ENCODE peak calls at places on chromosomes 5 and 9, in nine cellular contexts. C is psoas muscle; Q is uterus; E is cardiac muscle cell; U is tibial nerve; F is GM23248; R is CD8-positive, alpha-beta T cell; D is heart right ventricle; J is aorta. X is an unnamed sample. For H3K4me1, the result is how much of the 10 kb centered on the place peaks cover.

GRCh38 chr5:141623197-141623596 is 4.4 kb upstream of the DIAPH1 start:
- DNase-seq in C (no peak), F (no peak), U (no peak), D (no peak), Q (no peak), E (no peak), R (no peak), J (no peak), X (peak)

GRCh38 chr9:79570449-79571308 is 1.1 kb upstream of the TLE4 start:
- DNase-seq in F (peak), U (peak), J (peak), D (peak), C (peak), E (peak), R (no peak), Q (peak), X (peak)

GRCh38 chr9:128215491-128216404 is 12.6 kb downstream of the DNM1 start:
- DNase-seq in D (no peak), U (no peak), J (no peak), Q (peak), F (peak), E (no peak), R (no peak), C (peak), X (peak)

GRCh38 chr9:36870960-36871359 is 163.1 kb downstream of the PAX5 start:
- DNase-seq in U (no peak), Q (no peak), R (no peak), D (no peak), J (peak), C (no peak), E (no peak), F (no peak), X (no peak)

GRCh38 chr5:154190652-154191304 is at the start of gene GALNT10:
- DNase-seq in F (peak), C (peak), J (peak), U (no peak), D (peak), Q (peak), E (peak), R (no peak), X (peak)

GRCh38 chr5:74673011-74673790 is 11.8 kb upstream of the HEXB start:
- DNase-seq in U (peak), D (peak), J (no peak), Q (peak), R (no peak), C (no peak), F (peak), E (peak), X (peak)

GRCh38 chr9:91185193-91185886 is 176.4 kb downstream of the AUH start:
- DNase-seq in F (no peak), J (no peak), Q (no peak), E (no peak), U (no peak), R (no peak), D (no peak), C (no peak), X (no peak)

GRCh38 chr5:157686841-157687554 is 15.7 kb downstream of the C5orf52 start:
- DNase-seq in R (no peak), J (no peak), D (no peak), F (no peak), U (peak), E (peak), C (no peak), Q (no peak), X (peak)

GRCh38 chr5:140549237-140550144 is 2.0 kb downstream of the EIF4EBP3 start:
- DNase-seq in C (peak), F (peak), R (no peak), U (peak), J (peak), E (peak), Q (peak), D (peak), X (peak)

GRCh38 chr5:105195765-105196164 is 1633.2 kb upstream of the NUDT12 start:
- DNase-seq in U (no peak), E (no peak), J (no peak), C (no peak), F (no peak), D (no peak), Q (no peak), R (no peak), X (no peak)

GRCh38 chr9:109604036-109604600 is 106.0 kb upstream of the PTPN3 start:
- DNase-seq in D (no peak), C (no peak), E (no peak), Q (no peak), U (no peak), J (no peak), F (peak), R (no peak), X (peak)

GRCh38 chr5:137312060-137312459 is 187.1 kb downstream of the SPOCK1 start:
- DNase-seq in F (no peak), E (no peak), D (no peak), Q (no peak), U (no peak), C (no peak), R (no peak), J (no peak), X (no peak)

GRCh38 chr9:126159661-126160060 is 167.0 kb upstream of the MVB12B start:
- DNase-seq in U (no peak), D (no peak), J (no peak), F (no peak), C (no peak), R (no peak), E (no peak), Q (no peak), X (no peak)

GRCh38 chr9:126721531-126722098 is 83.2 kb upstream of the ZBTB43 start:
- DNase-seq in J (peak), E (no peak), D (no peak), F (no peak), C (no peak), Q (no peak), U (no peak), R (no peak), X (no peak)

GRCh38 chr5:87300744-87301143 is 33.1 kb downstream of the RASA1 start:
- DNase-seq in D (no peak), C (no peak), J (peak), U (no peak), F (peak), E (no peak), Q (no peak), R (no peak), X (peak)

GRCh38 chr5:73323466-73323865 is 125.1 kb downstream of the FOXD1 start:
- DNase-seq in Q (no peak), E (no peak), U (no peak), D (no peak), R (no peak), F (no peak), C (no peak), J (no peak), X (no peak)

GRCh38 chr5:10214036-10214435 is 35.7 kb downstream of the ATPSCKMT start:
- DNase-seq in F (no peak), R (no peak), Q (no peak), J (no peak), D (no peak), E (no peak), C (no peak), U (no peak), X (no peak)

GRCh38 chr5:158769702-158770101 is 330.0 kb downstream of the EBF1 start:
- DNase-seq in R (no peak), J (no peak), F (peak), D (no peak), U (no peak), C (no peak), Q (no peak), E (no peak), X (no peak)

GRCh38 chr9:27487128-27487527 is 37.0 kb upstream of the IFNK start:
- DNase-seq in R (no peak), U (no peak), D (no peak), J (no peak), F (no peak), E (no peak), Q (no peak), C (no peak), X (no peak)

GRCh38 chr5:95923918-95924559 is 37.6 kb downstream of the ELL2 start:
- DNase-seq in F (no peak), E (no peak), J (no peak), U (no peak), D (no peak), Q (no peak), R (no peak), C (no peak), X (no peak)

GRCh38 chr5:19626218-19626617 is 361.8 kb downstream of the CDH18 start:
- DNase-seq in R (no peak), Q (no peak), C (no peak), J (no peak), E (no peak), U (peak), D (no peak), F (no peak), X (no peak)

GRCh38 chr9:2576631-2577030 is 45.0 kb upstream of the VLDLR start:
- DNase-seq in D (no peak), J (no peak), E (no peak), U (no peak), F (no peak), Q (no peak), C (no peak), R (no peak), X (no peak)

GRCh38 chr9:6051511-6051950 is 36.1 kb upstream of the RANBP6 start:
- DNase-seq in Q (no peak), R (no peak), C (no peak), E (no peak), U (no peak), J (no peak), F (no peak), D (no peak), X (no peak)

GRCh38 chr5:89686081-89686765 is 723.3 kb downstream of the CETN3 start:
- DNase-seq in E (no peak), U (no peak), Q (no peak), F (no peak), R (no peak), J (no peak), D (no peak), C (no peak), X (no peak)

GRCh38 chr5:149037819-149038218 is 25.0 kb downstream of the SH3TC2 start:
- DNase-seq in D (no peak), U (no peak), J (no peak), E (no peak), F (no peak), Q (no peak), R (no peak), C (no peak), X (no peak)

GRCh38 chr5:173577166-173577565 is 39.3 kb downstream of the BOD1 start:
- DNase-seq in J (no peak), F (no peak), D (no peak), E (no peak), C (no peak), R (no peak), U (no peak), Q (no peak), X (no peak)

GRCh38 chr5:169796731-169797130 is 159.7 kb downstream of the DOCK2 start:
- DNase-seq in E (no peak), R (no peak), F (peak), C (no peak), J (no peak), U (no peak), Q (no peak), D (no peak), X (no peak)

GRCh38 chr9:127494304-127494702 is 43.0 kb downstream of the LRSAM1 start:
- DNase-seq in R (no peak), C (no peak), E (no peak), D (no peak), U (no peak), J (no peak), Q (no peak), F (no peak), X (no peak)

GRCh38 chr9:134066546-134066922 is 1.3 kb downstream of the BRD3 start:
- DNase-seq in U (no peak), R (no peak), E (peak), C (no peak), J (no peak), F (peak), D (no peak), Q (no peak), X (peak)

GRCh38 chr5:124438390-124439380 is 307.8 kb downstream of the ZNF608 start:
- DNase-seq in Q (no peak), E (no peak), F (no peak), D (no peak), U (no peak), J (no peak), R (no peak), C (no peak), X (no peak)

GRCh38 chr9:121545875-121546423 is 46.3 kb upstream of the GGTA1 start:
- DNase-seq in C (peak), Q (peak), D (peak), J (peak), F (peak), U (peak), E (peak), R (peak), X (peak)

GRCh38 chr9:18493361-18494015 is 19.5 kb downstream of the ADAMTSL1 start:
- DNase-seq in U (no peak), F (peak), J (no peak), Q (no peak), R (no peak), E (no peak), D (no peak), C (no peak), X (no peak)

GRCh38 chr5:167565555-167565954 is 725.9 kb upstream of the WWC1 start:
- DNase-seq in C (no peak), E (no peak), F (peak), J (no peak), D (no peak), R (no peak), Q (no peak), U (no peak), X (no peak)

GRCh38 chr9:123322771-123323481 is 33.1 kb upstream of the CRB2 start:
- DNase-seq in R (peak), E (peak), Q (no peak), C (no peak), F (no peak), J (no peak), U (no peak), D (no peak), X (no peak)

GRCh38 chr5:37926732-37927131 is 86.9 kb upstream of the GDNF start:
- DNase-seq in D (no peak), C (no peak), U (no peak), Q (no peak), E (no peak), F (peak), R (no peak), J (no peak), X (no peak)

GRCh38 chr5:75156585-75156984 is 80.1 kb downstream of the ANKRD31 start:
- DNase-seq in Q (no peak), D (no peak), R (no peak), C (no peak), J (no peak), F (peak), U (no peak), E (no peak), X (no peak)

GRCh38 chr5:151707566-151707965 is 20.9 kb upstream of the SPARC start:
- DNase-seq in Q (no peak), C (no peak), F (no peak), J (no peak), E (no peak), U (no peak), R (no peak), D (no peak), X (no peak)

GRCh38 chr9:20865357-20865756 is 166.1 kb downstream of the HACD4 start:
- DNase-seq in U (no peak), E (no peak), C (no peak), F (no peak), J (no peak), D (no peak), Q (no peak), R (no peak), X (no peak)

GRCh38 chr9:113990975-113991471 is 87.1 kb downstream of the AMBP start:
- DNase-seq in J (no peak), C (no peak), R (no peak), F (no peak), U (no peak), D (no peak), Q (no peak), E (no peak), X (no peak)

GRCh38 chr5:138110266-138110963 is 26.6 kb downstream of the WNT8A start:
- DNase-seq in R (no peak), F (no peak), J (no peak), D (no peak), E (no peak), Q (no peak), U (no peak), C (no peak), X (peak)

DNA sequence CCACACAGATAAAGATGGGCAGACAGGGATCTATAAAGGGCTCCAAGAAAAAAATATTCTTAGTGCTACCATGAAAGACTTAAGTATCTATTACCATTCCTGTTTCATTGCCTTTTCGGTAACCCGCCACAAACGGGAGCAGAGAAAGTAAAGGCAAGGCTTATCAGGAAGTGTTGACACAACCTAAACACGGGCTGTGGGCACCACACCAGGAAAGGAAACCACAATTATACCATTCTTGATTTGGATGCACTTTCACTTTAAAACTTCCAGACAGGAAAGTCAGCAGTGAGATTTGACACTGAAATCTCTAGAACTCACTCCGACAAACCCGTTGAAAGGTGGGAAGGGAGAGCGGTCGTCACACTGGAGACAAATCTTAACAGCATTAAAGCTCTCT is 6.5 kb downstream of the TLE1 start:
- DNase-seq in J (peak), F (no peak), D (no peak), E (no peak), U (no peak), Q (no peak), C (no peak), R (no peak), X (no peak)
- H3K4me1 ChIP-seq in J (under half), F (under half), D (under half), E (under half), U (under half), Q (under half), C (half or more), R (under half), X (under half)

DNA sequence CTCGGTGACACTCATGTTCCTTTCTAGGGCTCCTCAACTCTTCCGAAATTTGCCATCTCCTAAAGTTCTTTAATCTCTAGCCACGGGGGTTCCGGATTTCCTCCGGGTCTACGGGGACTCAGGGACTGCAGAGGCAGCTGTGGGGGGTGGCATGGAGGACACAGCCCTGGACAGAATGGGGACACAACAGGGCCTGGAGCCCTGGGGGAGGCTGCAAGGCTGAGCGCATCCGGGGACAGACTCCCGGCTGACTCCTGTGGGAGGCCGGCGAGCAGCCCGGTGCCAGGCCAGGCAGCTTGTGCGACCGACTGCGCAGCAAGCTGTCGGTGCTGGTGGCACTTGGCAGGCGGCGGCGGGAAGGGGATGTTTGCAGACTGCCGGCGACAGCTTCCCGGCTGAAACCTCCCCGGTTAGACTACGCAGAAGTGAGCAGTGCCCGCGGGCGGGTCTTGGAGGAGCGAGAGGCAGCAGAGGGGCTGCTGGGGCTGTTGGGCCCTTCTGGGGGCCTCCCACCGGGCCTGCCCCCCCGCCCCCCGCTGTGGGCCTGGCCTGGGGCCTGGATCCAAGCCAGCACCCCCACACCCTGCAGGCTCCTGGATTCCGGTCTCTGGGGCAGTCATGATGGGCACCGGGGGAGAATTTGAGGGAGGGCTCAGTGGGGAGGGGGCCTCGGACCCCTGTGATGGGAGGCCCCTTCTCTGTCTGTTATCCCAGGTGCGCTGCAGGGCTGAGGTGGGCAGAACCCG is 28.7 kb upstream of the UBAC1 start:
- DNase-seq in J (peak), Q (no peak), E (no peak), U (no peak), F (no peak), D (no peak), R (no peak), C (no peak), X (no peak)
- H3K4me1 ChIP-seq in J (under half), Q (under half), E (under half), U (under half), F (under half), D (under half), R (under half), C (under half), X (under half)

GRCh38 chr5:67187318-67187717 is 9.3 kb downstream of the CD180 start:
- DNase-seq in C (no peak), Q (no peak), F (no peak), J (no peak), U (no peak), E (no peak), D (no peak), R (no peak), X (no peak)
- H3K4me1 ChIP-seq in C (under half), Q (under half), F (under half), J (under half), U (under half), E (under half), D (under half), R (under half), X (under half)

GRCh38 chr9:74681901-74682300 is 184.8 kb downstream of the RORB start:
- DNase-seq in J (no peak), F (no peak), D (no peak), U (no peak), E (peak), R (no peak), Q (no peak), C (no peak), X (no peak)

DNA sequence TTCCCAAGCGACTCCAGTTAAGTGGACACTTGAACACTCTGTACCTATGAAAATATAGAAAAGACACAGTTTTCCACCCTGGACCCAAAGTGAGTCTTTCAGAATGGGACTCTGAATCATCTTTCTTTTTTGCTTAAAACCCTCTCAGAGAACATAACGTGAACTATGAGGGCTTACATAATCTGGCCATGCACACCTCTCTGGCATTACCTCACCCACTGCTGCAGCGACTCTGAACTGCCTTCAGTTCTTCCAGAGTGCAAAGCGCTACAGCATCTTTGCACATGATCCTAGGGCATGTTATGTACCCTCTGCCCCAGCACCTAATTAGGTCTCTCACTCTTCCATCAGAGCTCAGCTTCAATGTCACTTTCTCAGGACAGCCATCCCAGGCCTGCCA is 186.2 kb downstream of the RORB start:
- DNase-seq in U (no peak), F (no peak), C (no peak), J (no peak), Q (no peak), E (no peak), R (no peak), D (no peak), X (no peak)
- H3K4me1 ChIP-seq in U (under half), F (under half), C (under half), J (under half), Q (under half), E (under half), R (under half), D (under half), X (under half)

DNA sequence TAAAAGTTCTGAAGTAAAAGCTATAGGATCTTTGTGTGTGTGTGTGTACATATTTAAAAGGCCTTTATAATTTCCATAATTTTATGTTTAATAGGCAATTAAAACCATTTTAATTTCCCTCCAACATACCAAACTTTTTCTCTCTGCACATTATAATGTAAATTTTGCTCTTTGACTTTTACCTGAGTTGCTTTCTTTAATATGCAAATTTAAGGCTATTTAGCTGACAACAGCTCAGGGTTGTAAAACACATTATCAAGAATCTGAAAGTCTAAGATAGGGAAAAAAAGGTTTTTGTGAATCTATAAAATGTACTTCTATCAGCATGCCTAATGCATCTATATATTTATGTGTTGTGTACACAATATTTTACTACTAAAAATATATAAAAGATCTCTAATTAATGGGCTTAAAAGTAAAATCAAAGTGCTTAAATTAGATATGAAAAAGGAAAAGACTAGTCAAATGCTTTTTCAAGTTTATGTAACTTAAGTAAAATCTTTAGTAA is 239.6 kb upstream of the RAI14 start:
- DNase-seq in F (no peak), Q (no peak), R (no peak), E (no peak), J (no peak), U (no peak), D (no peak), C (no peak), X (no peak)
- H3K4me1 ChIP-seq in F (under half), Q (under half), R (under half), E (under half), J (under half), U (under half), D (under half), C (under half), X (under half)